ENCODE peak calls at places on chromosomes 11 and 22, in four cellular contexts. H, W, L and Q are unnamed samples.

GRCh38 chr11:126914941-126915340 is 85.6 kb downstream of the KIRREL3 start:
- DNase-seq in H (no peak), W (no peak), L (no peak), Q (no peak)

GRCh38 chr22:44570476-44571445 is 72.7 kb upstream of the RTL6 start:
- DNase-seq in H (no peak), W (no peak), L (no peak), Q (no peak)

GRCh38 chr22:21020802-21021429 is 6.0 kb downstream of the P2RX6 start:
- DNase-seq in H (no peak), W (no peak), L (no peak), Q (peak; percentile 82)

GRCh38 chr11:40230821-40231220 is 1228.6 kb downstream of the LRRC4C start:
- DNase-seq in H (no peak), W (no peak), L (no peak), Q (no peak)

GRCh38 chr11:720642-721346 is 14.8 kb downstream of the EPS8L2 start:
- DNase-seq in H (no peak), W (no peak), L (no peak), Q (peak; percentile 97)

GRCh38 chr11:45026835-45027234 is 76.2 kb upstream of the TP53I11 start:
- DNase-seq in H (no peak), W (no peak), L (no peak), Q (peak; percentile 4)

GRCh38 chr22:38727530-38728451 is 22.0 kb downstream of the GTPBP1 start:
- DNase-seq in H (no peak), W (no peak), L (no peak), Q (no peak)

GRCh38 chr11:75311858-75312288 is 39.6 kb downstream of the ARRB1 start:
- DNase-seq in H (no peak), W (no peak), L (peak; percentile 70), Q (no peak)

GRCh38 chr22:36329217-36330078 is 58.3 kb downstream of the MYH9 start:
- DNase-seq in H (peak; percentile 81), W (peak; percentile 30), L (peak; percentile 92), Q (peak; percentile 97)

GRCh38 chr22:35560824-35561223 is 20.2 kb downstream of the RASD2 start:
- DNase-seq in H (no peak), W (no peak), L (no peak), Q (no peak)

GRCh38 chr11:125333354-125334077 is 162.5 kb downstream of the FEZ1 start:
- DNase-seq in H (no peak), W (no peak), L (no peak), Q (no peak)

GRCh38 chr11:111871693-111872161 is 346 bp upstream of the ALG9 start:
- DNase-seq in H (no peak), W (no peak), L (no peak), Q (no peak)

GRCh38 chr11:70080763-70081162 is 2.6 kb downstream of the ANO1 start:
- DNase-seq in H (no peak), W (peak; percentile 66), L (no peak), Q (no peak)

GRCh38 chr22:30573594-30574094 is 821 bp downstream of the GAL3ST1 start:
- DNase-seq in H (no peak), W (no peak), L (no peak), Q (peak; percentile 61)

GRCh38 chr11:34165786-34166557 is 60.5 kb downstream of the NAT10 start:
- DNase-seq in H (no peak), W (no peak), L (no peak), Q (peak; percentile 62)

GRCh38 chr11:69854719-69855118 is 35.5 kb upstream of the FGF3 start:
- DNase-seq in H (no peak), W (peak; percentile 65), L (peak; percentile 78), Q (no peak)

GRCh38 chr22:29782061-29782845 is 15.1 kb downstream of the UQCR10 start:
- DNase-seq in H (no peak), W (no peak), L (no peak), Q (peak; percentile 50)

GRCh38 chr11:116730241-116730561 is 42.6 kb downstream of the BUD13 start:
- DNase-seq in H (no peak), W (no peak), L (no peak), Q (no peak)

GRCh38 chr11:71153005-71153395 is 99.4 kb downstream of the SHANK2 start:
- DNase-seq in H (no peak), W (no peak), L (no peak), Q (peak; percentile 66)

GRCh38 chr11:113447621-113448310 is 27.4 kb downstream of the DRD2 start:
- DNase-seq in H (no peak), W (no peak), L (peak; percentile 65), Q (no peak)

GRCh38 chr11:88281317-88281712 is 56.2 kb downstream of the CTSC start:
- DNase-seq in H (no peak), W (no peak), L (no peak), Q (peak; percentile 47)

GRCh38 chr11:119747868-119748660 is 19.1 kb upstream of the NECTIN1 start:
- DNase-seq in H (no peak), W (no peak), L (no peak), Q (no peak)

GRCh38 chr11:45102361-45102809 is 44.1 kb upstream of the PRDM11 start:
- DNase-seq in H (no peak), W (no peak), L (no peak), Q (peak; percentile 44)

GRCh38 chr11:108269583-108269982 is 46.7 kb downstream of the ATM start:
- DNase-seq in H (no peak), W (no peak), L (no peak), Q (no peak)